ENCODE peak calls at places on chromosomes 16 and 17, in nine cellular contexts. U is AG10803; Y is uterus; N is fibroblast of villous mesenchyme; E is RPMI7951; Q is activated naive CD4-positive, alpha-beta T cell treated with anti-CD3 and anti-CD28 coated beads, Interleukin-2, amount 10 ng/mL, durations not matched to agents 7 days and 5 days; S is Karpas-422; T is heart right ventricle; K is A549. D is an unnamed sample.

GRCh38 chr17:9386401-9386800 is 189.2 kb downstream of the STX8 start:
- DNase-seq in U (no peak), Y (no peak), N (no peak), E (peak), Q (no peak), S (no peak), T (no peak), K (no peak), D (no peak)

GRCh38 chr16:56956076-56956475 is 5.7 kb upstream of the CETP start:
- DNase-seq in U (no peak), Y (no peak), N (no peak), E (no peak), Q (no peak), S (no peak), T (no peak), K (no peak), D (no peak)

GRCh38 chr17:49708515-49709161 is 874 bp upstream of the SLC35B1 start:
- DNase-seq in U (no peak), Y (peak), N (no peak), E (peak), Q (no peak), S (no peak), T (no peak), K (no peak), D (peak)

GRCh38 chr17:35132816-35133550 is 9.1 kb downstream of the NLE1 start:
- DNase-seq in U (no peak), Y (no peak), N (no peak), E (no peak), Q (no peak), S (no peak), T (no peak), K (no peak), D (no peak)

GRCh38 chr16:67549936-67550335 is 12.4 kb upstream of the CTCF start:
- DNase-seq in U (no peak), Y (no peak), N (no peak), E (no peak), Q (no peak), S (no peak), T (no peak), K (no peak), D (no peak)

GRCh38 chr16:65770752-65771151 is 595.7 kb upstream of the CDH5 start:
- DNase-seq in U (no peak), Y (no peak), N (no peak), E (no peak), Q (no peak), S (no peak), T (no peak), K (no peak), D (no peak)

GRCh38 chr17:64777413-64778101 is 115.5 kb upstream of the SMURF2 start:
- DNase-seq in U (no peak), Y (peak), N (no peak), E (no peak), Q (no peak), S (peak), T (no peak), K (no peak), D (no peak)

GRCh38 chr17:61149862-61150362 is 249.7 kb upstream of the TBX2 start:
- DNase-seq in U (no peak), Y (no peak), N (peak), E (peak), Q (no peak), S (no peak), T (no peak), K (no peak), D (no peak)

GRCh38 chr17:8222380-8222629 is 11.9 kb upstream of the AURKB start:
- DNase-seq in U (no peak), Y (no peak), N (no peak), E (no peak), Q (no peak), S (no peak), T (no peak), K (no peak), D (no peak)

GRCh38 chr16:50657251-50657650 is 23.9 kb downstream of the SNX20 start:
- DNase-seq in U (no peak), Y (no peak), N (no peak), E (peak), Q (no peak), S (no peak), T (no peak), K (no peak), D (peak)

GRCh38 chr17:74850914-74851313 is 8.8 kb downstream of the GRIN2C start:
- DNase-seq in U (no peak), Y (no peak), N (no peak), E (no peak), Q (no peak), S (no peak), T (no peak), K (no peak), D (no peak)

GRCh38 chr16:75250089-75250808 is 1.2 kb downstream of the BCAR1 start:
- DNase-seq in U (no peak), Y (no peak), N (no peak), E (peak), Q (no peak), S (no peak), T (peak), K (peak), D (peak)

GRCh38 chr17:33674685-33675084 is 381.6 kb upstream of the ASIC2 start:
- DNase-seq in U (peak), Y (peak), N (peak), E (peak), Q (peak), S (peak), T (peak), K (peak), D (peak)

GRCh38 chr16:60945225-60945624 is 1091.0 kb downstream of the CDH8 start:
- DNase-seq in U (no peak), Y (no peak), N (no peak), E (no peak), Q (no peak), S (peak), T (peak), K (no peak), D (no peak)

GRCh38 chr16:23324727-23325126 is 22.6 kb downstream of the SCNN1B start:
- DNase-seq in U (no peak), Y (no peak), N (no peak), E (peak), Q (no peak), S (no peak), T (peak), K (no peak), D (no peak)

GRCh38 chr17:36936455-36936934 is 780 bp upstream of the LHX1 start:
- DNase-seq in U (no peak), Y (no peak), N (no peak), E (no peak), Q (no peak), S (no peak), T (no peak), K (no peak), D (no peak)

GRCh38 chr16:70746708-70747424 is 54.1 kb downstream of the VAC14 start:
- DNase-seq in U (peak), Y (peak), N (peak), E (peak), Q (peak), S (no peak), T (peak), K (peak), D (peak)

GRCh38 chr16:75304521-75305363 is 53.3 kb upstream of the BCAR1 start:
- DNase-seq in U (peak), Y (peak), N (peak), E (peak), Q (no peak), S (no peak), T (peak), K (peak), D (peak)

GRCh38 chr17:4230142-4230541 is 33.6 kb downstream of the ANKFY1 start:
- DNase-seq in U (peak), Y (peak), N (peak), E (peak), Q (no peak), S (no peak), T (peak), K (peak), D (peak)

GRCh38 chr16:3431779-3432219 is 11.5 kb downstream of the ZNF597 start:
- DNase-seq in U (peak), Y (peak), N (peak), E (no peak), Q (peak), S (no peak), T (peak), K (no peak), D (no peak)

GRCh38 chr16:73298562-73298961 is 250.6 kb upstream of the ZFHX3 start:
- DNase-seq in U (peak), Y (no peak), N (peak), E (peak), Q (no peak), S (no peak), T (no peak), K (no peak), D (peak)

GRCh38 chr16:75535901-75536300 is at the start of gene CHST5:
- DNase-seq in U (no peak), Y (no peak), N (no peak), E (no peak), Q (no peak), S (no peak), T (no peak), K (no peak), D (no peak)

GRCh38 chr16:66474750-66475199 is 47.7 kb downstream of the BEAN1 start:
- DNase-seq in U (no peak), Y (no peak), N (no peak), E (no peak), Q (peak), S (peak), T (no peak), K (no peak), D (no peak)

GRCh38 chr16:30942421-30942796 is 6.5 kb upstream of the ORAI3 start:
- DNase-seq in U (no peak), Y (no peak), N (no peak), E (no peak), Q (no peak), S (no peak), T (no peak), K (no peak), D (no peak)

GRCh38 chr17:82548681-82549303 is 29.3 kb downstream of the FOXK2 start:
- DNase-seq in U (no peak), Y (peak), N (peak), E (no peak), Q (no peak), S (no peak), T (peak), K (no peak), D (no peak)

GRCh38 chr16:47667956-47668355 is 206.8 kb downstream of the PHKB start:
- DNase-seq in U (no peak), Y (no peak), N (no peak), E (no peak), Q (no peak), S (no peak), T (no peak), K (no peak), D (peak)

GRCh38 chr17:36989173-36989572 is 40.4 kb downstream of the AATF start:
- DNase-seq in U (no peak), Y (no peak), N (no peak), E (no peak), Q (no peak), S (no peak), T (no peak), K (no peak), D (no peak)

GRCh38 chr17:16286947-16287562 is 66.2 kb downstream of the CENPV start:
- DNase-seq in U (no peak), Y (peak), N (peak), E (peak), Q (no peak), S (peak), T (peak), K (no peak), D (no peak)

GRCh38 chr16:75433732-75434413 is 570 bp upstream of the CFDP1 start:
- DNase-seq in U (peak), Y (peak), N (peak), E (peak), Q (peak), S (peak), T (peak), K (peak), D (peak)

GRCh38 chr17:43861960-43862359 is 15.0 kb downstream of the CD300LG start:
- DNase-seq in U (no peak), Y (no peak), N (no peak), E (no peak), Q (no peak), S (no peak), T (no peak), K (no peak), D (no peak)

GRCh38 chr17:38870259-38871165 is 654 bp downstream of the LASP1 start:
- DNase-seq in U (peak), Y (peak), N (peak), E (peak), Q (peak), S (peak), T (peak), K (peak), D (peak)

GRCh38 chr16:65510241-65510640 is 388.4 kb upstream of the CDH11 start:
- DNase-seq in U (no peak), Y (no peak), N (no peak), E (no peak), Q (no peak), S (no peak), T (no peak), K (no peak), D (no peak)

D was measured in ELR.